ENCODE peak calls at places on chromosome 2, in nine cellular contexts. U is adipocyte; B is KBM-7; Q is MG63; J is heart left ventricle; R is ovary; W is HepG2; F is central memory CD4-positive, alpha-beta T cell; S is GM03348. X is an unnamed sample.

GRCh38 chr2:169891593-169892298 is 64.5 kb downstream of the UBR3 start:
- DNase-seq in U (peak), B (no peak), Q (no peak), J (no peak), R (no peak), W (peak), F (no peak), S (no peak), X (no peak)

GRCh38 chr2:237857791-237858190 is 1.6 kb upstream of the RAMP1 start:
- DNase-seq in U (no peak), B (no peak), Q (no peak), J (no peak), R (no peak), W (no peak), F (no peak), S (no peak), X (no peak)

GRCh38 chr2:127437781-127438726 is 19.8 kb downstream of the PROC start:
- DNase-seq in U (no peak), B (no peak), Q (no peak), J (no peak), R (no peak), W (peak), F (no peak), S (no peak), X (no peak)

GRCh38 chr2:157487747-157488146 is 43.9 kb upstream of the CYTIP start:
- DNase-seq in U (no peak), B (no peak), Q (no peak), J (no peak), R (no peak), W (no peak), F (no peak), S (no peak), X (no peak)

GRCh38 chr2:207663870-207664545 is 38.8 kb upstream of the METTL21A start:
- DNase-seq in U (no peak), B (no peak), Q (no peak), J (no peak), R (no peak), W (no peak), F (no peak), S (no peak), X (no peak)

GRCh38 chr2:181774601-181775179 is 94.4 kb upstream of the NEUROD1 start:
- DNase-seq in U (peak), B (no peak), Q (peak), J (no peak), R (no peak), W (no peak), F (no peak), S (peak), X (no peak)

GRCh38 chr2:64637931-64638330 is 15.8 kb downstream of the SERTAD2 start:
- DNase-seq in U (no peak), B (no peak), Q (no peak), J (no peak), R (no peak), W (no peak), F (no peak), S (peak), X (no peak)

GRCh38 chr2:74201596-74201995 is 3.2 kb downstream of the MTHFD2 start:
- DNase-seq in U (peak), B (no peak), Q (no peak), J (no peak), R (no peak), W (no peak), F (no peak), S (peak), X (no peak)